ENCODE peak calls at places on chromosomes 5 and 9, in four cellular contexts. T is CD8-positive, alpha-beta T cell; L is spleen; N is BE2C. P is an unnamed sample.

GRCh38 chr9:137460363-137461315 is 1.5 kb upstream of the NSMF start:
- DNase-seq in T (peak; percentile 5), L (peak; percentile 81), N (peak; percentile 14), P (peak; percentile 75)

GRCh38 chr5:142385194-142385593 is 60.4 kb upstream of the SPRY4 start:
- DNase-seq in T (no peak), L (no peak), N (no peak), P (no peak)

GRCh38 chr9:26131891-26132290 is 453.6 kb upstream of the TUSC1 start:
- DNase-seq in T (no peak), L (no peak), N (no peak), P (no peak)

GRCh38 chr5:177477701-177478477 is 4.5 kb upstream of the DBN1 start:
- DNase-seq in T (no peak), L (no peak), N (peak; percentile 8), P (no peak)

GRCh38 chr5:56900858-56901578 is 8.4 kb upstream of the SETD9 start:
- DNase-seq in T (peak; percentile 38), L (no peak), N (peak; percentile 23), P (no peak)

GRCh38 chr9:124320062-124320973 is 62.6 kb downstream of the NEK6 start:
- DNase-seq in T (peak; percentile 32), L (peak; percentile 86), N (peak; percentile 84), P (no peak)

GRCh38 chr9:80931163-80931562 is 758.2 kb downstream of the TLE1 start:
- DNase-seq in T (no peak), L (no peak), N (peak; percentile 43), P (no peak)

GRCh38 chr9:70101265-70101664 is 57.6 kb downstream of the MAMDC2 start:
- DNase-seq in T (no peak), L (no peak), N (no peak), P (no peak)

GRCh38 chr5:16493261-16493660 is 27.7 kb upstream of the ZNF622 start:
- DNase-seq in T (no peak), L (no peak), N (no peak), P (no peak)

GRCh38 chr5:173634465-173634983 is 18.1 kb upstream of the BOD1 start:
- DNase-seq in T (no peak), L (no peak), N (no peak), P (no peak)
- H3K4me1 ChIP-seq in T (no peaks in the 10 kb centered on the region), L (no peaks in the 10 kb centered on the region), N (peaks cover 10% of the 10 kb centered on the region), P (peaks cover 4% of the 10 kb centered on the region)

GRCh38 chr9:135717410-135717809 is 15.4 kb downstream of the KCNT1 start:
- DNase-seq in T (no peak), L (no peak), N (no peak), P (no peak)
- H3K4me1 ChIP-seq in T (peaks cover 4% of the 10 kb centered on the region), L (no peaks in the 10 kb centered on the region), N (peaks cover 66% of the 10 kb centered on the region), P (no peaks in the 10 kb centered on the region)

DNA sequence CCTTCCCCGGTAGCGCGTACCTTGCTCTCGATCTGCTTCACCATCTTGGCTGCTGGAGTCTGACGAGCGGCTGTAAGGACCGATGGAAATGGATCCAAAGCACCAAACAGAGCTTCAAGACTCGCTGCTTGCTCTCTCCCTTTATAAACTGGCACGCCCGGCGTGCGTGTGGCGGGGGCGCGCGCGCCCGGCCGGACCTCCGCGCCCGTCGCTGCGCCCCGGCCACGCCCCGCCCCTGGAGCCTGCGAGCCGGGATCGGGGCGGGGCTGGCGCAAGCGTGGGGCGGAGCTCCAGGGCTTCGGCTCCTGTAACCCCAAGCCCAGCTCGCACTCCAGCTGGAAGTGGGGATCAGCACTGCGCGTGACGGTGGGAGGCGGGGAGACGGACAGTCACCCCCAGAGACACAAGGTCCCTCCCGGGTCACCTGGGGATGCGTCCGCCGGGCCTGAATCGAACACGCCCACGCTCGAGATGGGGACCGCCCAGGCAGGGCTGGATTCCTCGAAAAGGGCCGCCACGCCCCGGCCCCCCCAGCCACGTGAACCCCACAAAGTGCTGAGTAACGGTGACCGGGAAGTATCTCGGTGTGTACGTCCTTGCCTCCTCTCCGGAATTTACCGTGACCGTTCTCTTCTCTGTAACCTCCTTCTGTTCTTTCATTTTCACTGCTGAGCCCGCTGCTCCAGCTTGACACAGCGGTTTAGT is at the start of gene TXN:
- DNase-seq in T (peak; percentile 78), L (peak; percentile 97), N (peak; percentile 90), P (peak; percentile 97)
- H3K4me1 ChIP-seq in T (peaks cover 4% of the 10 kb centered on the region), L (peaks cover 4% of the 10 kb centered on the region), N (no peaks in the 10 kb centered on the region), P (peaks cover 7% of the 10 kb centered on the region)

GRCh38 chr9:93037476-93037971 is 21.0 kb upstream of the SUSD3 start:
- DNase-seq in T (no peak), L (peak; percentile 81), N (no peak), P (peak; percentile 66)

GRCh38 chr9:93033541-93033940 is 25.0 kb upstream of the SUSD3 start:
- DNase-seq in T (no peak), L (no peak), N (no peak), P (no peak)

GRCh38 chr9:93035821-93036351 is 22.6 kb upstream of the SUSD3 start:
- DNase-seq in T (no peak), L (no peak), N (no peak), P (no peak)

GRCh38 chr9:93036887-93037475 is 21.5 kb upstream of the SUSD3 start:
- DNase-seq in T (no peak), L (peak; percentile 76), N (no peak), P (peak; percentile 61)

GRCh38 chr9:93035106-93035660 is 23.3 kb upstream of the SUSD3 start:
- DNase-seq in T (no peak), L (no peak), N (no peak), P (no peak)
- H3K4me1 ChIP-seq in T (peaks cover 67% of the 10 kb centered on the region), L (no peaks in the 10 kb centered on the region), N (no peaks in the 10 kb centered on the region), P (no peaks in the 10 kb centered on the region)

GRCh38 chr5:88827997-88828396 is 55.0 kb downstream of the MEF2C start:
- DNase-seq in T (no peak), L (no peak), N (no peak), P (no peak)
- H3K4me1 ChIP-seq in T (peaks cover 24% of the 10 kb centered on the region), L (peaks cover 35% of the 10 kb centered on the region), N (no peaks in the 10 kb centered on the region), P (peaks cover 4% of the 10 kb centered on the region)

GRCh38 chr5:71653119-71653518 is 66.0 kb upstream of the CARTPT start:
- DNase-seq in T (no peak), L (no peak), N (no peak), P (no peak)

GRCh38 chr5:71663166-71663565 is 55.9 kb upstream of the CARTPT start:
- DNase-seq in T (no peak), L (no peak), N (no peak), P (no peak)

GRCh38 chr5:71662381-71662780 is 56.7 kb upstream of the CARTPT start:
- DNase-seq in T (no peak), L (no peak), N (no peak), P (peak; percentile 83)

GRCh38 chr5:71663570-71663969 is 55.5 kb upstream of the CARTPT start:
- DNase-seq in T (no peak), L (no peak), N (no peak), P (no peak)

DNA sequence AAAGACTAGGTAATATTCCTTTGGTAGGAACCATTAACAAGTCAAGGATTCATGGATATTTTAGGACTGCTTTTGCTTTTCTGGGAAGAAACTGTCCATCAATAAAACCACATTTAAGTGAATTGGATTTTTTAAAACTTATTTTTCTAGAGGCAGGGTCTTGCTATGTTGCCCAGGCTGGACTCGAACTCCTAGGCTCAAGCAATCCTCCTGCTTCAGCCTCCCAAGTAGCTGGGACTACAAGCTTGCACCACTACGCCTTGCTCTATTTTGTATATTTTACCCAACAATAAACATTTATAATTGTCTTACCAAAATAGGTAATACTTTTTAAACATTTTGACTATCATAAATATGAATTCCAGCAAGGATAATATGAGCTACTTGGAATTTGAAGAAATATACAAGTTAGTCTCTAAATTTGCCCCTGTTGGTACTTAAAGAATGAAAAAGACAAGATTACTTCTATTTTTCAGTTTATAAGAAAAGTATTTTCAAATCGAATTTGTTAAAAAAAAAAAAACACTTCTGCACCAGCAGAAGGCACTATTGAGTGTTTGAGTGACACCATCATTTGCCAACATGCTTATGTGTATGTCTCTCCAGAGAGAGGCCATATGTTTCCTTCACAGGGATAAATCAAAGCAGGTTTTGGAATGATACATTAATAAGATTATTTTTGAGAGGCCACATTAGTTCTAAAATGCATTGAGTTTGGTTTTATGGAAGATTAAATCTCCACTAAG is 60.0 kb upstream of the CARTPT start:
- DNase-seq in T (no peak), L (no peak), N (no peak), P (no peak)
- H3K4me1 ChIP-seq in T (no peaks in the 10 kb centered on the region), L (no peaks in the 10 kb centered on the region), N (no peaks in the 10 kb centered on the region), P (no peaks in the 10 kb centered on the region)

DNA sequence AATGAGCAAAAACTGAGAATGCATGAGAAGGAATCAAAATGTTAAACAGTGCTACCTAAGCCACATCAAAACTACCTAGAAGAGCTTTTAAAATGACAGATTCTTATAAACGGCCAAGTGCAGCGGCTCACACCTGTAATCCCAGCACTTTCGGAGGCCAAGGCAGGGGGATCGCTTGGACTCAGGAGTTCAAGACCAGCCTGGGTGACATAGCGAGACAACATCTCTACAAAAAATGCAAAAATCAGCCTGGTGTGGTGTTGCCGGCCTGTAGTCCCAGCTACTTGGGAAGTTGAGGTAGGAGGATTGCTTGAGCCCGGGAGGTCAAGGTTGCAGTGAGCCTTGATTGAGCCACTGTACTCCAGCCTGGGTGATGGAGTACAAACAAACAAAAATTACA is 13.4 kb downstream of the FNBP1 start:
- DNase-seq in T (no peak), L (no peak), N (no peak), P (no peak)
- H3K4me1 ChIP-seq in T (peaks cover 85% of the 10 kb centered on the region), L (peaks cover 60% of the 10 kb centered on the region), N (peaks cover 10% of the 10 kb centered on the region), P (no peaks in the 10 kb centered on the region)

GRCh38 chr5:37370550-37370863 is 399 bp downstream of the NUP155 start:
- DNase-seq in T (no peak), L (no peak), N (no peak), P (no peak)
- H3K4me1 ChIP-seq in T (peaks cover 18% of the 10 kb centered on the region), L (peaks cover 19% of the 10 kb centered on the region), N (no peaks in the 10 kb centered on the region), P (peaks cover 4% of the 10 kb centered on the region)

DNA sequence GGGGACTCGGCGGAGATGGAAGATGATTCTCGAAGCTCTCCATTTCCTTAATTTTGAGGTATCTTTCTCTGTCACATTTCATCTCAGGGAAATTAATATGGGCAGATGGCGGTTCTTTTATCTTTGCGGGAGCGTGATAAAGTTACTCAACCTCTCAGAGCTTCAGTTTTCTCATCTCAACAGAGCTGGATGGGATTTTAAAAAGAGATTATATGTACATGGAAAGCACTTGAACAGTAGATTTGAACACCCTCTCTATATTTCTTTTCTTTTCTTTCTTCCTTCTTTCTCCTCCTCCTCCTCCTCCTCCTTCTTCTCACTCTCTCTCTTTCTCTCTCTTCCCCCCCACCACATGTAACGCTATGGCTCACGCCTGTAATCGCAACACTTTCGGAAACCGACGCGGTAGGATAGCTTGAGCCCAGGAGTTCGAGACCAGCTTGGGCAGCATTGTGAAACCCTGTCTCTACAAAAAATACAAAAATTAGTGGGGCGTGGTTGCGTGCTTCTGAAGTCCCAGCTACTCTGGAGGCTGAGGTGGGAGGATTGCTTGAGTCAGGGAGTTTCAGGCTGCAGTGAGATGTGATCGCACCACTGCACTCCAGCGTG is 603 bp upstream of the GLDC start:
- DNase-seq in T (no peak), L (no peak), N (no peak), P (no peak)
- H3K4me1 ChIP-seq in T (peaks cover 21% of the 10 kb centered on the region), L (peaks cover 9% of the 10 kb centered on the region), N (no peaks in the 10 kb centered on the region), P (no peaks in the 10 kb centered on the region)

GRCh38 chr5:114504560-114504959 is 142.7 kb downstream of the KCNN2 start:
- DNase-seq in T (no peak), L (no peak), N (no peak), P (no peak)
- H3K4me1 ChIP-seq in T (no peaks in the 10 kb centered on the region), L (no peaks in the 10 kb centered on the region), N (no peaks in the 10 kb centered on the region), P (no peaks in the 10 kb centered on the region)